ENCODE peak calls at places on chromosome 5, in ten cellular contexts. One of them, this sample, is unnamed.

GRCh38 chr5:145449794-145450193 is 385.3 kb downstream of the PRELID2 start:
- DNase-seq in pancreas: no peak
- DNase-seq in cardiac fibroblast: no peak
- DNase-seq in astrocyte of the spinal cord: no peak
- DNase-seq in Right ventricle myocardium inferior: no peak
- DNase-seq in naive thymus-derived CD8-positive, alpha-beta T cell: no peak
- DNase-seq in MCF 10A: no peak
- DNase-seq in stimulated activated effector memory CD8-positive, alpha-beta T cell treated with anti-CD3 and anti-CD28 coated beads, Interleukin-12 subunit alpha, Interleukin-12 subunit beta, amount 100 ng/mL, for 72 hours: no peak
- DNase-seq in putamen: peak
- DNase-seq in HCEC 1CT: no peak
- DNase-seq in this sample: no peak

GRCh38 chr5:172731286-172732073 is 39.5 kb downstream of the DUSP1 start:
- DNase-seq in pancreas: peak
- DNase-seq in cardiac fibroblast: no peak
- DNase-seq in astrocyte of the spinal cord: no peak
- DNase-seq in Right ventricle myocardium inferior: peak
- DNase-seq in naive thymus-derived CD8-positive, alpha-beta T cell: no peak
- DNase-seq in MCF 10A: peak
- DNase-seq in stimulated activated effector memory CD8-positive, alpha-beta T cell treated with anti-CD3 and anti-CD28 coated beads, Interleukin-12 subunit alpha, Interleukin-12 subunit beta, amount 100 ng/mL, for 72 hours: no peak
- DNase-seq in putamen: no peak
- DNase-seq in HCEC 1CT: no peak
- DNase-seq in this sample: no peak

GRCh38 chr5:10485142-10485795 is 43.6 kb downstream of the ROPN1L start:
- DNase-seq in pancreas: no peak
- DNase-seq in cardiac fibroblast: peak
- DNase-seq in astrocyte of the spinal cord: peak
- DNase-seq in Right ventricle myocardium inferior: peak
- DNase-seq in naive thymus-derived CD8-positive, alpha-beta T cell: no peak
- DNase-seq in MCF 10A: no peak
- DNase-seq in stimulated activated effector memory CD8-positive, alpha-beta T cell treated with anti-CD3 and anti-CD28 coated beads, Interleukin-12 subunit alpha, Interleukin-12 subunit beta, amount 100 ng/mL, for 72 hours: no peak
- DNase-seq in putamen: peak
- DNase-seq in HCEC 1CT: no peak
- DNase-seq in this sample: no peak

GRCh38 chr5:36242534-36243144 is 914 bp upstream of the NADK2 start:
- DNase-seq in pancreas: peak
- DNase-seq in cardiac fibroblast: no peak
- DNase-seq in astrocyte of the spinal cord: no peak
- DNase-seq in Right ventricle myocardium inferior: peak
- DNase-seq in naive thymus-derived CD8-positive, alpha-beta T cell: peak
- DNase-seq in MCF 10A: no peak
- DNase-seq in stimulated activated effector memory CD8-positive, alpha-beta T cell treated with anti-CD3 and anti-CD28 coated beads, Interleukin-12 subunit alpha, Interleukin-12 subunit beta, amount 100 ng/mL, for 72 hours: no peak
- DNase-seq in putamen: peak
- DNase-seq in HCEC 1CT: no peak
- DNase-seq in this sample: no peak

GRCh38 chr5:146995878-146996277 is 117.3 kb upstream of the PPP2R2B start:
- DNase-seq in pancreas: no peak
- DNase-seq in cardiac fibroblast: no peak
- DNase-seq in astrocyte of the spinal cord: no peak
- DNase-seq in Right ventricle myocardium inferior: no peak
- DNase-seq in naive thymus-derived CD8-positive, alpha-beta T cell: no peak
- DNase-seq in MCF 10A: peak
- DNase-seq in stimulated activated effector memory CD8-positive, alpha-beta T cell treated with anti-CD3 and anti-CD28 coated beads, Interleukin-12 subunit alpha, Interleukin-12 subunit beta, amount 100 ng/mL, for 72 hours: no peak
- DNase-seq in putamen: no peak
- DNase-seq in HCEC 1CT: no peak
- DNase-seq in this sample: no peak

GRCh38 chr5:61277190-61277589 is 54.9 kb upstream of the ZSWIM6 start:
- DNase-seq in pancreas: no peak
- DNase-seq in cardiac fibroblast: peak
- DNase-seq in astrocyte of the spinal cord: peak
- DNase-seq in Right ventricle myocardium inferior: no peak
- DNase-seq in naive thymus-derived CD8-positive, alpha-beta T cell: no peak
- DNase-seq in MCF 10A: peak
- DNase-seq in stimulated activated effector memory CD8-positive, alpha-beta T cell treated with anti-CD3 and anti-CD28 coated beads, Interleukin-12 subunit alpha, Interleukin-12 subunit beta, amount 100 ng/mL, for 72 hours: no peak
- DNase-seq in putamen: no peak
- DNase-seq in HCEC 1CT: no peak
- DNase-seq in this sample: no peak

GRCh38 chr5:156559955-156560354 is 233.0 kb downstream of the SGCD start:
- DNase-seq in pancreas: no peak
- DNase-seq in cardiac fibroblast: no peak
- DNase-seq in astrocyte of the spinal cord: no peak
- DNase-seq in Right ventricle myocardium inferior: no peak
- DNase-seq in naive thymus-derived CD8-positive, alpha-beta T cell: no peak
- DNase-seq in MCF 10A: no peak
- DNase-seq in stimulated activated effector memory CD8-positive, alpha-beta T cell treated with anti-CD3 and anti-CD28 coated beads, Interleukin-12 subunit alpha, Interleukin-12 subunit beta, amount 100 ng/mL, for 72 hours: no peak
- DNase-seq in putamen: no peak
- DNase-seq in HCEC 1CT: no peak
- DNase-seq in this sample: no peak

GRCh38 chr5:34459908-34460307 is 196.2 kb upstream of the RAI14 start:
- DNase-seq in pancreas: no peak
- DNase-seq in cardiac fibroblast: no peak
- DNase-seq in astrocyte of the spinal cord: no peak
- DNase-seq in Right ventricle myocardium inferior: no peak
- DNase-seq in naive thymus-derived CD8-positive, alpha-beta T cell: no peak
- DNase-seq in MCF 10A: peak
- DNase-seq in stimulated activated effector memory CD8-positive, alpha-beta T cell treated with anti-CD3 and anti-CD28 coated beads, Interleukin-12 subunit alpha, Interleukin-12 subunit beta, amount 100 ng/mL, for 72 hours: no peak
- DNase-seq in putamen: no peak
- DNase-seq in HCEC 1CT: no peak
- DNase-seq in this sample: no peak

GRCh38 chr5:44875661-44876250 is 67.0 kb downstream of the MRPS30 start:
- DNase-seq in pancreas: no peak
- DNase-seq in cardiac fibroblast: peak
- DNase-seq in astrocyte of the spinal cord: peak
- DNase-seq in Right ventricle myocardium inferior: no peak
- DNase-seq in naive thymus-derived CD8-positive, alpha-beta T cell: no peak
- DNase-seq in MCF 10A: peak
- DNase-seq in stimulated activated effector memory CD8-positive, alpha-beta T cell treated with anti-CD3 and anti-CD28 coated beads, Interleukin-12 subunit alpha, Interleukin-12 subunit beta, amount 100 ng/mL, for 72 hours: no peak
- DNase-seq in putamen: peak
- DNase-seq in HCEC 1CT: peak
- DNase-seq in this sample: no peak

GRCh38 chr5:80064124-80064523 is 29.0 kb downstream of the THBS4 start:
- DNase-seq in pancreas: no peak
- DNase-seq in cardiac fibroblast: peak
- DNase-seq in astrocyte of the spinal cord: no peak
- DNase-seq in Right ventricle myocardium inferior: no peak
- DNase-seq in naive thymus-derived CD8-positive, alpha-beta T cell: no peak
- DNase-seq in MCF 10A: peak
- DNase-seq in stimulated activated effector memory CD8-positive, alpha-beta T cell treated with anti-CD3 and anti-CD28 coated beads, Interleukin-12 subunit alpha, Interleukin-12 subunit beta, amount 100 ng/mL, for 72 hours: no peak
- DNase-seq in putamen: no peak
- DNase-seq in HCEC 1CT: no peak
- DNase-seq in this sample: no peak

GRCh38 chr5:177086918-177087706 is 397 bp downstream of the FGFR4 start:
- DNase-seq in pancreas: peak
- DNase-seq in cardiac fibroblast: no peak
- DNase-seq in astrocyte of the spinal cord: peak
- DNase-seq in Right ventricle myocardium inferior: peak
- DNase-seq in naive thymus-derived CD8-positive, alpha-beta T cell: peak
- DNase-seq in MCF 10A: no peak
- DNase-seq in stimulated activated effector memory CD8-positive, alpha-beta T cell treated with anti-CD3 and anti-CD28 coated beads, Interleukin-12 subunit alpha, Interleukin-12 subunit beta, amount 100 ng/mL, for 72 hours: peak
- DNase-seq in putamen: no peak
- DNase-seq in HCEC 1CT: peak
- DNase-seq in this sample: peak

GRCh38 chr5:546376-546908 is 22.2 kb upstream of the SLC9A3 start:
- DNase-seq in pancreas: peak
- DNase-seq in cardiac fibroblast: no peak
- DNase-seq in astrocyte of the spinal cord: no peak
- DNase-seq in Right ventricle myocardium inferior: peak
- DNase-seq in naive thymus-derived CD8-positive, alpha-beta T cell: no peak
- DNase-seq in MCF 10A: no peak
- DNase-seq in stimulated activated effector memory CD8-positive, alpha-beta T cell treated with anti-CD3 and anti-CD28 coated beads, Interleukin-12 subunit alpha, Interleukin-12 subunit beta, amount 100 ng/mL, for 72 hours: no peak
- DNase-seq in putamen: no peak
- DNase-seq in HCEC 1CT: no peak
- DNase-seq in this sample: no peak

GRCh38 chr5:16178745-16179372 is 732 bp downstream of the MARCHF11 start:
- DNase-seq in pancreas: peak
- DNase-seq in cardiac fibroblast: peak
- DNase-seq in astrocyte of the spinal cord: peak
- DNase-seq in Right ventricle myocardium inferior: peak
- DNase-seq in naive thymus-derived CD8-positive, alpha-beta T cell: no peak
- DNase-seq in MCF 10A: peak
- DNase-seq in stimulated activated effector memory CD8-positive, alpha-beta T cell treated with anti-CD3 and anti-CD28 coated beads, Interleukin-12 subunit alpha, Interleukin-12 subunit beta, amount 100 ng/mL, for 72 hours: peak
- DNase-seq in putamen: peak
- DNase-seq in HCEC 1CT: peak
- DNase-seq in this sample: no peak

GRCh38 chr5:143550985-143551630 is 147.6 kb upstream of the NR3C1 start:
- DNase-seq in pancreas: no peak
- DNase-seq in cardiac fibroblast: peak
- DNase-seq in astrocyte of the spinal cord: no peak
- DNase-seq in Right ventricle myocardium inferior: no peak
- DNase-seq in naive thymus-derived CD8-positive, alpha-beta T cell: no peak
- DNase-seq in MCF 10A: no peak
- DNase-seq in stimulated activated effector memory CD8-positive, alpha-beta T cell treated with anti-CD3 and anti-CD28 coated beads, Interleukin-12 subunit alpha, Interleukin-12 subunit beta, amount 100 ng/mL, for 72 hours: no peak
- DNase-seq in putamen: no peak
- DNase-seq in HCEC 1CT: peak
- DNase-seq in this sample: no peak

GRCh38 chr5:7361593-7361992 is 34.3 kb upstream of the ADCY2 start:
- DNase-seq in pancreas: no peak
- DNase-seq in cardiac fibroblast: no peak
- DNase-seq in astrocyte of the spinal cord: no peak
- DNase-seq in Right ventricle myocardium inferior: no peak
- DNase-seq in naive thymus-derived CD8-positive, alpha-beta T cell: no peak
- DNase-seq in MCF 10A: no peak
- DNase-seq in stimulated activated effector memory CD8-positive, alpha-beta T cell treated with anti-CD3 and anti-CD28 coated beads, Interleukin-12 subunit alpha, Interleukin-12 subunit beta, amount 100 ng/mL, for 72 hours: no peak
- DNase-seq in putamen: no peak
- DNase-seq in HCEC 1CT: no peak
- DNase-seq in this sample: no peak

GRCh38 chr5:145984072-145984471 is 47.7 kb downstream of the SH3RF2 start:
- DNase-seq in pancreas: no peak
- DNase-seq in cardiac fibroblast: no peak
- DNase-seq in astrocyte of the spinal cord: no peak
- DNase-seq in Right ventricle myocardium inferior: no peak
- DNase-seq in naive thymus-derived CD8-positive, alpha-beta T cell: no peak
- DNase-seq in MCF 10A: no peak
- DNase-seq in stimulated activated effector memory CD8-positive, alpha-beta T cell treated with anti-CD3 and anti-CD28 coated beads, Interleukin-12 subunit alpha, Interleukin-12 subunit beta, amount 100 ng/mL, for 72 hours: no peak
- DNase-seq in putamen: no peak
- DNase-seq in HCEC 1CT: no peak
- DNase-seq in this sample: no peak

GRCh38 chr5:172939561-172939960 is 19.7 kb upstream of the RPL26L1 start:
- DNase-seq in pancreas: peak
- DNase-seq in cardiac fibroblast: no peak
- DNase-seq in astrocyte of the spinal cord: no peak
- DNase-seq in Right ventricle myocardium inferior: peak
- DNase-seq in naive thymus-derived CD8-positive, alpha-beta T cell: no peak
- DNase-seq in MCF 10A: no peak
- DNase-seq in stimulated activated effector memory CD8-positive, alpha-beta T cell treated with anti-CD3 and anti-CD28 coated beads, Interleukin-12 subunit alpha, Interleukin-12 subunit beta, amount 100 ng/mL, for 72 hours: no peak
- DNase-seq in putamen: peak
- DNase-seq in HCEC 1CT: no peak
- DNase-seq in this sample: peak

GRCh38 chr5:132439521-132440206 is 50.9 kb downstream of the IRF1 start:
- DNase-seq in pancreas: no peak
- DNase-seq in cardiac fibroblast: peak
- DNase-seq in astrocyte of the spinal cord: peak
- DNase-seq in Right ventricle myocardium inferior: peak
- DNase-seq in naive thymus-derived CD8-positive, alpha-beta T cell: no peak
- DNase-seq in MCF 10A: peak
- DNase-seq in stimulated activated effector memory CD8-positive, alpha-beta T cell treated with anti-CD3 and anti-CD28 coated beads, Interleukin-12 subunit alpha, Interleukin-12 subunit beta, amount 100 ng/mL, for 72 hours: no peak
- DNase-seq in putamen: no peak
- DNase-seq in HCEC 1CT: peak
- DNase-seq in this sample: no peak

GRCh38 chr5:90747175-90747574 is 188.6 kb downstream of the ADGRV1 start:
- DNase-seq in pancreas: no peak
- DNase-seq in cardiac fibroblast: no peak
- DNase-seq in astrocyte of the spinal cord: peak
- DNase-seq in Right ventricle myocardium inferior: no peak
- DNase-seq in naive thymus-derived CD8-positive, alpha-beta T cell: no peak
- DNase-seq in MCF 10A: no peak
- DNase-seq in stimulated activated effector memory CD8-positive, alpha-beta T cell treated with anti-CD3 and anti-CD28 coated beads, Interleukin-12 subunit alpha, Interleukin-12 subunit beta, amount 100 ng/mL, for 72 hours: no peak
- DNase-seq in putamen: no peak
- DNase-seq in HCEC 1CT: peak
- DNase-seq in this sample: no peak

GRCh38 chr5:141839015-141839513 is 39.1 kb downstream of the PCDH1 start:
- DNase-seq in pancreas: no peak
- DNase-seq in cardiac fibroblast: peak
- DNase-seq in astrocyte of the spinal cord: no peak
- DNase-seq in Right ventricle myocardium inferior: no peak
- DNase-seq in naive thymus-derived CD8-positive, alpha-beta T cell: no peak
- DNase-seq in MCF 10A: no peak
- DNase-seq in stimulated activated effector memory CD8-positive, alpha-beta T cell treated with anti-CD3 and anti-CD28 coated beads, Interleukin-12 subunit alpha, Interleukin-12 subunit beta, amount 100 ng/mL, for 72 hours: no peak
- DNase-seq in putamen: no peak
- DNase-seq in HCEC 1CT: no peak
- DNase-seq in this sample: no peak

GRCh38 chr5:148809781-148810524 is 16.5 kb upstream of the ADRB2 start:
- DNase-seq in pancreas: no peak
- DNase-seq in cardiac fibroblast: peak
- DNase-seq in astrocyte of the spinal cord: no peak
- DNase-seq in Right ventricle myocardium inferior: no peak
- DNase-seq in naive thymus-derived CD8-positive, alpha-beta T cell: no peak
- DNase-seq in MCF 10A: peak
- DNase-seq in stimulated activated effector memory CD8-positive, alpha-beta T cell treated with anti-CD3 and anti-CD28 coated beads, Interleukin-12 subunit alpha, Interleukin-12 subunit beta, amount 100 ng/mL, for 72 hours: no peak
- DNase-seq in putamen: no peak
- DNase-seq in HCEC 1CT: no peak
- DNase-seq in this sample: no peak

GRCh38 chr5:172646716-172647285 is 5.7 kb downstream of the NEURL1B start:
- DNase-seq in pancreas: no peak
- DNase-seq in cardiac fibroblast: peak
- DNase-seq in astrocyte of the spinal cord: no peak
- DNase-seq in Right ventricle myocardium inferior: peak
- DNase-seq in naive thymus-derived CD8-positive, alpha-beta T cell: no peak
- DNase-seq in MCF 10A: no peak
- DNase-seq in stimulated activated effector memory CD8-positive, alpha-beta T cell treated with anti-CD3 and anti-CD28 coated beads, Interleukin-12 subunit alpha, Interleukin-12 subunit beta, amount 100 ng/mL, for 72 hours: no peak
- DNase-seq in putamen: no peak
- DNase-seq in HCEC 1CT: no peak
- DNase-seq in this sample: no peak

GRCh38 chr5:107919969-107920368 is 249.2 kb upstream of the EFNA5 start:
- DNase-seq in pancreas: no peak
- DNase-seq in cardiac fibroblast: no peak
- DNase-seq in astrocyte of the spinal cord: no peak
- DNase-seq in Right ventricle myocardium inferior: no peak
- DNase-seq in naive thymus-derived CD8-positive, alpha-beta T cell: no peak
- DNase-seq in MCF 10A: no peak
- DNase-seq in stimulated activated effector memory CD8-positive, alpha-beta T cell treated with anti-CD3 and anti-CD28 coated beads, Interleukin-12 subunit alpha, Interleukin-12 subunit beta, amount 100 ng/mL, for 72 hours: no peak
- DNase-seq in putamen: no peak
- DNase-seq in HCEC 1CT: no peak
- DNase-seq in this sample: no peak

GRCh38 chr5:98065261-98065909 is 708.1 kb upstream of the RGMB start:
- DNase-seq in pancreas: no peak
- DNase-seq in cardiac fibroblast: peak
- DNase-seq in astrocyte of the spinal cord: peak
- DNase-seq in Right ventricle myocardium inferior: no peak
- DNase-seq in naive thymus-derived CD8-positive, alpha-beta T cell: no peak
- DNase-seq in MCF 10A: no peak
- DNase-seq in stimulated activated effector memory CD8-positive, alpha-beta T cell treated with anti-CD3 and anti-CD28 coated beads, Interleukin-12 subunit alpha, Interleukin-12 subunit beta, amount 100 ng/mL, for 72 hours: no peak
- DNase-seq in putamen: no peak
- DNase-seq in HCEC 1CT: no peak
- DNase-seq in this sample: no peak

GRCh38 chr5:34968258-34968657 is 38.9 kb downstream of the DNAJC21 start:
- DNase-seq in pancreas: no peak
- DNase-seq in cardiac fibroblast: no peak
- DNase-seq in astrocyte of the spinal cord: no peak
- DNase-seq in Right ventricle myocardium inferior: no peak
- DNase-seq in naive thymus-derived CD8-positive, alpha-beta T cell: no peak
- DNase-seq in MCF 10A: no peak
- DNase-seq in stimulated activated effector memory CD8-positive, alpha-beta T cell treated with anti-CD3 and anti-CD28 coated beads, Interleukin-12 subunit alpha, Interleukin-12 subunit beta, amount 100 ng/mL, for 72 hours: no peak
- DNase-seq in putamen: no peak
- DNase-seq in HCEC 1CT: no peak
- DNase-seq in this sample: no peak

GRCh38 chr5:92552206-92553160 is 1028.5 kb downstream of the NR2F1-AS1 start:
- DNase-seq in pancreas: no peak
- DNase-seq in cardiac fibroblast: peak
- DNase-seq in astrocyte of the spinal cord: peak
- DNase-seq in Right ventricle myocardium inferior: no peak
- DNase-seq in naive thymus-derived CD8-positive, alpha-beta T cell: no peak
- DNase-seq in MCF 10A: peak
- DNase-seq in stimulated activated effector memory CD8-positive, alpha-beta T cell treated with anti-CD3 and anti-CD28 coated beads, Interleukin-12 subunit alpha, Interleukin-12 subunit beta, amount 100 ng/mL, for 72 hours: no peak
- DNase-seq in putamen: no peak
- DNase-seq in HCEC 1CT: peak
- DNase-seq in this sample: no peak

GRCh38 chr5:132737982-132738770 is 830 bp upstream of the KIF3A start:
- DNase-seq in pancreas: no peak
- DNase-seq in cardiac fibroblast: no peak
- DNase-seq in astrocyte of the spinal cord: no peak
- DNase-seq in Right ventricle myocardium inferior: no peak
- DNase-seq in naive thymus-derived CD8-positive, alpha-beta T cell: no peak
- DNase-seq in MCF 10A: no peak
- DNase-seq in stimulated activated effector memory CD8-positive, alpha-beta T cell treated with anti-CD3 and anti-CD28 coated beads, Interleukin-12 subunit alpha, Interleukin-12 subunit beta, amount 100 ng/mL, for 72 hours: no peak
- DNase-seq in putamen: no peak
- DNase-seq in HCEC 1CT: no peak
- DNase-seq in this sample: no peak

GRCh38 chr5:80964491-80964890 is 4.3 kb downstream of the RASGRF2 start:
- DNase-seq in pancreas: no peak
- DNase-seq in cardiac fibroblast: no peak
- DNase-seq in astrocyte of the spinal cord: peak
- DNase-seq in Right ventricle myocardium inferior: no peak
- DNase-seq in naive thymus-derived CD8-positive, alpha-beta T cell: no peak
- DNase-seq in MCF 10A: no peak
- DNase-seq in stimulated activated effector memory CD8-positive, alpha-beta T cell treated with anti-CD3 and anti-CD28 coated beads, Interleukin-12 subunit alpha, Interleukin-12 subunit beta, amount 100 ng/mL, for 72 hours: no peak
- DNase-seq in putamen: no peak
- DNase-seq in HCEC 1CT: peak
- DNase-seq in this sample: no peak

This sample was measured in D721Med.